ENCODE peak calls at places on chromosomes 12 and 14, in nine cellular contexts. T is heart right ventricle; H is psoas muscle; U is CD8-positive, alpha-beta T cell; E is A549; B is iPS DF 6.9; Z is heart left ventricle; M is effector memory CD4-positive, alpha-beta T cell; D is HCT116. Y is an unnamed sample.

GRCh38 chr14:41548666-41549065 is 58.0 kb upstream of the LRFN5 start:
- DNase-seq in M (no peak), B (no peak), T (no peak), H (no peak), E (no peak), Z (no peak), U (no peak), D (no peak), Y (no peak)

GRCh38 chr12:75976113-75976512 is 55.5 kb downstream of the PHLDA1 start:
- DNase-seq in M (no peak), B (no peak), T (no peak), Z (no peak), E (no peak), D (no peak), H (no peak), U (no peak), Y (no peak)

GRCh38 chr14:70780396-70781075 is 28.8 kb downstream of the MAP3K9 start:
- DNase-seq in H (no peak), D (no peak), E (no peak), B (no peak), T (peak; percentile 8), Z (peak; percentile 35), U (no peak), M (no peak), Y (peak; percentile 21)

GRCh38 chr12:102462803-102463499 is 17.4 kb downstream of the IGF1 start:
- DNase-seq in M (no peak), Z (no peak), T (no peak), E (no peak), U (no peak), H (no peak), D (no peak), B (no peak), Y (no peak)

GRCh38 chr12:112349440-112349839 is 32.8 kb downstream of the HECTD4 start:
- DNase-seq in M (no peak), Z (no peak), B (no peak), E (no peak), D (no peak), T (no peak), H (no peak), U (no peak), Y (no peak)

GRCh38 chr14:98227000-98227726 is 1044.8 kb downstream of the BCL11B start:
- DNase-seq in E (no peak), H (no peak), B (no peak), M (no peak), Z (no peak), T (no peak), U (no peak), D (no peak), Y (no peak)

GRCh38 chr14:105852378-105853088 is 326.1 kb downstream of the TMEM121 start:
- DNase-seq in B (no peak), H (no peak), D (no peak), E (no peak), Z (no peak), T (peak; percentile 1), U (no peak), M (no peak), Y (peak; percentile 5)

GRCh38 chr12:57525615-57526383 is 3.2 kb downstream of the MBD6 start:
- DNase-seq in Z (no peak), E (no peak), H (no peak), D (no peak), B (no peak), T (no peak), M (no peak), U (no peak), Y (no peak)

GRCh38 chr12:52062167-52063080 is 7.4 kb upstream of the ATG101 start:
- DNase-seq in Z (peak; percentile 38), U (no peak), D (no peak), M (no peak), H (no peak), B (no peak), E (no peak), T (no peak), Y (no peak)

GRCh38 chr12:106780010-106780625 is 5.6 kb downstream of the RIC8B start:
- DNase-seq in Z (no peak), U (no peak), B (no peak), E (no peak), D (no peak), H (no peak), T (no peak), M (no peak), Y (no peak)

GRCh38 chr14:50006141-50006540 is 110.2 kb downstream of the VCPKMT start:
- DNase-seq in M (no peak), E (no peak), U (no peak), H (no peak), T (no peak), B (no peak), D (no peak), Z (no peak), Y (no peak)

GRCh38 chr14:50001146-50001998 is 108.5 kb downstream of the ARF6 start:
- DNase-seq in B (no peak), T (no peak), Z (peak; percentile 49), U (peak; percentile 36), M (peak; percentile 60), H (peak; percentile 67), D (peak; percentile 87), E (peak; percentile 65), Y (peak; percentile 77)

GRCh38 chr14:50001999-50002925 is 109.4 kb downstream of the ARF6 start:
- DNase-seq in B (no peak), D (no peak), T (no peak), H (peak; percentile 19), Z (no peak), U (peak; percentile 35), M (peak; percentile 48), E (no peak), Y (no peak)

GRCh38 chr14:50002926-50003212 is 110.0 kb downstream of the ARF6 start:
- DNase-seq in D (no peak), Z (no peak), M (no peak), E (no peak), U (no peak), T (no peak), B (no peak), H (no peak), Y (no peak)

GRCh38 chr14:50003213-50004021 is 110.5 kb downstream of the ARF6 start:
- DNase-seq in U (peak; percentile 57), T (peak; percentile 80), Z (peak; percentile 90), B (no peak), H (peak; percentile 86), M (peak; percentile 66), D (peak; percentile 65), E (peak; percentile 80), Y (peak; percentile 87)
- H3K4me1 ChIP-seq in U (peaks cover 51% of the 10 kb centered on the region), T (peaks cover 45% of the 10 kb centered on the region), Z (peaks cover 49% of the 10 kb centered on the region), B (peaks cover 10% of the 10 kb centered on the region), H (peaks cover 48% of the 10 kb centered on the region), M (peaks cover 44% of the 10 kb centered on the region), D (peaks cover 66% of the 10 kb centered on the region), E (peaks cover 64% of the 10 kb centered on the region), Y (peaks cover 43% of the 10 kb centered on the region)

DNA sequence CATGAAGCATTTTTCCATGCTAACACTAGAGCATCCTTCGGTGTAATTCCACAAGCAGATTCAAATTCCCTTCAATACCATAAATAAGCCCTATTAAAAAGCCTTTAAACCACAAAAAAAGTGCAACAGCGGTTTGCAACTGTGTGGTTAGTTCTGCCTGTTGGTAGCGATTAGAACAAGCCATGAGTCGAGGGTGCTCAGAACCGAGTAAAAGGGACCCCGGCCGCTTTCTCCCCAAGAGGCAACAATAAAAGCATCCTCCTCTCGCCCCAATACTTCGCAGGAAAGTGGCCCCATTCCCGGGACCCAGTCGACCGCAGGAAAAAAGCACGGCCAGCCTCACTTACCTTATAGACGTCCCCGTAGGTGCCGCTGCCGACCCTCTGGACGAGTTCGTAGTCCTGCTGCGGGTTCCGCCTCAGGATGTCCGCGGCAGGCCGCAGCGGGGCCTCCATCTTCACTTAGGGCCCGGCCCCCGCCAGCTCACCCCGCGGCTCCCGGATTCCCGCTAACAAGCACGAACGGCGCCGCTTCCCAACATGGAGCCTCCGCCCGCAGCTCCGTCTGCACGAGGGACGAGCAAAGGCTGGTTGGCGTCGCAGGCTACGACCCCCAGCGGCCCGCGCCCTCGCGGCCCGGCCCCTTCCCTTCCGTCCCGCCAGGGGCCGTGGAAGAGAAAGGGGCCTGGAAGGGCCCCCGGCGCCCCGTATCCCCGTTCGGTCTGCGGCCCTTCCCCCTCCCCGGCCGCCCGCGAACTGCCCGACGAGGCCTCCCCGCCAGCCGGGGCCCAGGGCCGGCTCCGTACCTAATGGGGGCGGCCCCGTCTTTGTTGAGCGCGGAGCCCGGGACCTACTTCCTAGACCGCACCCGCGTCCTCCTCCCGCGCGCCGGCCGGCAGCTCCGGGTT is 521 bp downstream of the MAP4K5 start:
- DNase-seq in H (peak; percentile 49), M (peak; percentile 16), Z (peak; percentile 59), B (no peak), U (peak; percentile 4), E (no peak), T (peak; percentile 25), D (no peak), Y (peak; percentile 75)
- H3K9me3 ChIP-seq in H (no peaks in the 10 kb centered on the region), M (no peaks in the 10 kb centered on the region), Z (no peaks in the 10 kb centered on the region), B (no peaks in the 10 kb centered on the region), U (no peaks in the 10 kb centered on the region), E (no peaks in the 10 kb centered on the region), T (no peaks in the 10 kb centered on the region), D (no peaks in the 10 kb centered on the region), Y (no peaks in the 10 kb centered on the region)

GRCh38 chr12:114448618-114448933 is 42.6 kb upstream of the TBX5 start:
- DNase-seq in E (no peak), B (no peak), D (no peak), U (no peak), H (no peak), T (peak; percentile 7), Z (peak; percentile 52), M (no peak), Y (no peak)

GRCh38 chr12:114450019-114450418 is 44.1 kb upstream of the TBX5 start:
- DNase-seq in T (no peak), E (no peak), D (no peak), H (no peak), U (no peak), B (no peak), M (no peak), Z (no peak), Y (no peak)

GRCh38 chr12:114447799-114448617 is 42.1 kb upstream of the TBX5 start:
- DNase-seq in B (no peak), M (no peak), H (no peak), U (no peak), T (no peak), D (no peak), E (no peak), Z (no peak), Y (no peak)

GRCh38 chr12:114450511-114451300 is 44.8 kb upstream of the TBX5 start:
- DNase-seq in H (no peak), E (no peak), T (no peak), U (no peak), Z (no peak), M (no peak), D (no peak), B (no peak), Y (no peak)

GRCh38 chr12:114451657-114452056 is 45.7 kb upstream of the TBX5 start:
- DNase-seq in U (no peak), H (no peak), D (no peak), M (no peak), B (no peak), E (no peak), Z (no peak), T (no peak), Y (no peak)
- H3K4me1 ChIP-seq in U (no peaks in the 10 kb centered on the region), H (no peaks in the 10 kb centered on the region), D (no peaks in the 10 kb centered on the region), M (no peaks in the 10 kb centered on the region), B (peaks cover 5% of the 10 kb centered on the region), E (no peaks in the 10 kb centered on the region), Z (peaks cover 5% of the 10 kb centered on the region), T (no peaks in the 10 kb centered on the region), Y (no peaks in the 10 kb centered on the region)

DNA sequence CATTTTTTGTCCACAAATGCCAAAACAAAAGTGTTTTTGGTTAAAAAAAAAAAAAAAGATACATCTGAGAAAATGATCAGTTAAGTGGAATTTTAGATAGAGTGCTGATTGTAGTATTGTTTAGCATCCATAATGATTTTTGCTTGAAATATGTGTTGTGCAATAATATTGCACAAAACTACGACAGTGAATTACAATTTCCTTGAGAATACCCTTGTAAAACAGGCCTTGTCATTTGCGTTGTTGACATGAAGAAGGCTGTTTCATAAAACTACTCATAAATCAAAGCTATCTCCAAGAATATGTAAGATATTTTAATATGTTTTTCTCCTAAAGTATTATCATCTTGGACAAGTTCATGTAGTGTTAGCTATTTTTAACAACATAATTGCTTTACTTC is 1077.0 kb downstream of the LRFN5 start:
- DNase-seq in T (no peak), E (no peak), U (no peak), D (no peak), M (no peak), Z (no peak), H (no peak), B (no peak), Y (no peak)
- H3K9me3 ChIP-seq in T (no peaks in the 10 kb centered on the region), E (no peaks in the 10 kb centered on the region), U (no peaks in the 10 kb centered on the region), D (no peaks in the 10 kb centered on the region), M (no peaks in the 10 kb centered on the region), Z (no peaks in the 10 kb centered on the region), H (no peaks in the 10 kb centered on the region), B (no peaks in the 10 kb centered on the region), Y (no peaks in the 10 kb centered on the region)